ENCODE peak calls at places on chromosomes 4 and X, in six cellular contexts. E is NCI-H1694; G is T-helper 2 cell treated with Interferon-gamma antibody and Interleukin-4, amounts not matched to agents 5 μg/mL and 100 μg/mL, for 36 hours; A is stimulated activated CD8-positive, alpha-beta memory T cell treated with anti-CD3 and anti-CD28 coated beads, Interleukin-4, amount 100 ng/mL, for 1 hour; W is CD8-positive, alpha-beta memory T cell; R is astrocyte of the hippocampus. N is an unnamed sample.

GRCh38 chrX:110012818-110013484 is 10.0 kb downstream of the TMEM164 start:
- DNase-seq in A (no peak), G (no peak), R (no peak), E (no peak), W (no peak), N (no peak)

GRCh38 chrX:72100824-72101351 is 30.8 kb downstream of the RTL5 start:
- DNase-seq in R (no peak), E (no peak), A (peak; percentile 38), G (peak; percentile 70), W (peak; percentile 90), N (no peak)

GRCh38 chr4:183360161-183360919 is 38.1 kb upstream of the CLDN24 start:
- DNase-seq in A (no peak), G (no peak), E (no peak), R (peak; percentile 74), W (no peak), N (no peak)

GRCh38 chr4:77819836-77820679 is 890 bp upstream of the CNOT6L start:
- DNase-seq in W (peak; percentile 97), E (peak; percentile 57), A (peak; percentile 90), R (peak; percentile 94), G (peak; percentile 94), N (peak; percentile 75)

GRCh38 chrX:12304261-12304660 is 166.0 kb downstream of the FRMPD4 start:
- DNase-seq in A (no peak), W (no peak), E (no peak), G (no peak), R (no peak), N (no peak)

GRCh38 chrX:40471965-40472648 is 108.7 kb upstream of the ATP6AP2 start:
- DNase-seq in G (peak; percentile 3), R (peak; percentile 65), W (no peak), E (peak; percentile 85), A (no peak), N (no peak)

GRCh38 chrX:37077646-37078433 is 69.7 kb downstream of the FAM47C start:
- DNase-seq in W (no peak), G (no peak), E (no peak), R (no peak), A (no peak), N (no peak)

GRCh38 chrX:108701633-108702032 is 34.7 kb downstream of the IRS4 start:
- DNase-seq in G (no peak), E (no peak), W (no peak), R (no peak), A (no peak), N (no peak)

GRCh38 chr4:98803287-98803677 is 125.7 kb downstream of the EIF4E start:
- DNase-seq in A (no peak), E (no peak), W (no peak), G (no peak), R (no peak), N (no peak)

GRCh38 chr4:8048856-8049686 is 109.4 kb upstream of the AFAP1 start:
- DNase-seq in E (no peak), G (no peak), R (peak; percentile 13), W (peak; percentile 36), A (no peak), N (no peak)

GRCh38 chrX:80354966-80355465 is 65.2 kb upstream of the TENT5D start:
- DNase-seq in G (no peak), E (no peak), A (no peak), W (no peak), R (no peak), N (no peak)

GRCh38 chr4:1293981-1294380 is 4.3 kb downstream of the MAEA start:
- DNase-seq in W (no peak), G (no peak), E (no peak), A (no peak), R (peak; percentile 92), N (no peak)

GRCh38 chr4:150130953-150131352 is 52.7 kb downstream of the DCLK2 start:
- DNase-seq in E (no peak), R (peak; percentile 48), G (no peak), A (no peak), W (no peak), N (no peak)

GRCh38 chr4:147560632-147561031 is 56.6 kb upstream of the TMEM184C start:
- DNase-seq in E (no peak), R (no peak), W (no peak), A (no peak), G (no peak), N (no peak)

GRCh38 chr4:111689731-111690130 is 455.5 kb upstream of the FAM241A start:
- DNase-seq in A (no peak), E (no peak), G (no peak), R (peak; percentile 16), W (no peak), N (no peak)

GRCh38 chr4:115834441-115834840 is 721.0 kb upstream of the NDST4 start:
- DNase-seq in E (no peak), W (no peak), G (no peak), R (no peak), A (no peak), N (no peak)

GRCh38 chrX:11407331-11408110 is 114.3 kb downstream of the AMELX start:
- DNase-seq in A (no peak), R (no peak), E (no peak), G (no peak), W (no peak), N (no peak)

GRCh38 chr4:164800786-164801185 is 46.9 kb downstream of the SMIM31 start:
- DNase-seq in G (no peak), R (no peak), E (no peak), W (no peak), A (no peak), N (no peak)

GRCh38 chr4:185656467-185656890 is 121.2 kb upstream of the PDLIM3 start:
- DNase-seq in W (no peak), G (no peak), E (no peak), R (peak; percentile 78), A (no peak), N (no peak)

GRCh38 chr4:33171873-33172550 is 2451.8 kb downstream of the PCDH7 start:
- DNase-seq in G (no peak), E (no peak), A (no peak), W (no peak), R (no peak), N (no peak)

GRCh38 chr4:123168812-123169211 is 227.8 kb upstream of the SPRY1 start:
- DNase-seq in G (no peak), W (no peak), E (no peak), R (peak; percentile 16), A (no peak), N (no peak)

GRCh38 chrX:100928660-100929613 is at the start of gene XKRX:
- DNase-seq in G (peak; percentile 20), W (peak; percentile 50), R (peak; percentile 52), A (peak; percentile 3), E (peak; percentile 12), N (peak; percentile 17)

GRCh38 chr4:3342182-3342854 is 49.5 kb downstream of the RGS12 start:
- DNase-seq in G (peak; percentile 3), W (no peak), A (no peak), E (no peak), R (peak; percentile 77), N (no peak)

GRCh38 chr4:113064244-113064643 is 14.8 kb downstream of the ANK2 start:
- DNase-seq in G (no peak), W (no peak), A (no peak), R (no peak), E (no peak), N (no peak)

GRCh38 chr4:129971419-129971818 is 875.5 kb downstream of the C4orf33 start:
- DNase-seq in G (no peak), E (no peak), W (no peak), A (no peak), R (no peak), N (no peak)

GRCh38 chr4:8599657-8600056 is 7.1 kb downstream of the CPZ start:
- DNase-seq in R (peak; percentile 94), W (no peak), G (no peak), A (no peak), E (no peak), N (no peak)

GRCh38 chr4:181193162-181193930 is 1049.9 kb upstream of the TENM3 start:
- DNase-seq in R (peak; percentile 40), E (no peak), A (no peak), W (no peak), G (no peak), N (no peak)

GRCh38 chr4:62881901-62882300 is 1527.3 kb downstream of the TECRL start:
- DNase-seq in E (no peak), W (no peak), G (no peak), R (no peak), A (no peak), N (no peak)

GRCh38 chrX:119468186-119468929 is at the start of gene SLC25A5:
- DNase-seq in E (peak; percentile 54), A (peak; percentile 60), R (peak; percentile 93), G (peak; percentile 82), W (peak; percentile 87), N (peak; percentile 67)

GRCh38 chr4:159069922-159070321 is 33.0 kb upstream of the RAPGEF2 start:
- DNase-seq in A (no peak), R (no peak), W (no peak), G (no peak), E (no peak), N (no peak)